ENCODE peak calls at places on chromosomes 5 and 9, in seven cellular contexts. K, P, B, S, O, R and Q are unnamed samples.

GRCh38 chr5:56212127-56212879 is 20.8 kb downstream of the ANKRD55 start:
- DNase-seq in K (no peak), P (no peak), B (no peak), S (no peak), O (no peak), R (no peak), Q (no peak)

GRCh38 chr5:85533324-85533723 is 1084.4 kb upstream of the COX7C start:
- DNase-seq in K (no peak), P (no peak), B (no peak), S (no peak), O (no peak), R (no peak), Q (no peak)

GRCh38 chr5:154829589-154830218 is 20.7 kb downstream of the FAXDC2 start:
- DNase-seq in K (peak), P (no peak), B (no peak), S (no peak), O (no peak), R (no peak), Q (no peak)

GRCh38 chr9:136339173-136339957 is 12.0 kb downstream of the GPSM1 start:
- DNase-seq in K (peak), P (no peak), B (no peak), S (peak), O (peak), R (no peak), Q (no peak)

GRCh38 chr9:112378441-112379176 is 1.3 kb upstream of the HSDL2 start:
- DNase-seq in K (peak), P (no peak), B (no peak), S (peak), O (no peak), R (no peak), Q (no peak)

GRCh38 chr5:57817001-57817453 is 334.4 kb upstream of the ACTBL2 start:
- DNase-seq in K (peak), P (no peak), B (no peak), S (no peak), O (no peak), R (no peak), Q (no peak)

GRCh38 chr9:127149463-127150390 is 27.3 kb upstream of the ANGPTL2 start:
- DNase-seq in K (no peak), P (no peak), B (no peak), S (no peak), O (no peak), R (no peak), Q (no peak)

GRCh38 chr5:150765789-150766149 is 7.0 kb upstream of the DCTN4 start:
- DNase-seq in K (no peak), P (no peak), B (no peak), S (no peak), O (no peak), R (no peak), Q (no peak)

GRCh38 chr9:127904888-127905728 is 5.7 kb upstream of the ST6GALNAC6 start:
- DNase-seq in K (no peak), P (no peak), B (no peak), S (no peak), O (no peak), R (no peak), Q (no peak)

GRCh38 chr9:135969064-135969683 is 8.0 kb upstream of the UBAC1 start:
- DNase-seq in K (no peak), P (no peak), B (no peak), S (no peak), O (no peak), R (peak), Q (no peak)

GRCh38 chr5:33148076-33148501 is 292.7 kb upstream of the TARS1 start:
- DNase-seq in K (peak), P (peak), B (peak), S (no peak), O (no peak), R (no peak), Q (peak)

GRCh38 chr9:105994970-105995369 is 300.6 kb downstream of the TMEM38B start:
- DNase-seq in K (peak), P (no peak), B (peak), S (no peak), O (no peak), R (no peak), Q (no peak)

GRCh38 chr5:104800440-104801048 is 1238.0 kb upstream of the NUDT12 start:
- DNase-seq in K (peak), P (no peak), B (no peak), S (no peak), O (no peak), R (no peak), Q (no peak)
- TF ChIP-seq CTCF in K (peak), P (peak), B (no peak), S (no peak), O (no peak), R (no peak), Q (no peak)

DNA sequence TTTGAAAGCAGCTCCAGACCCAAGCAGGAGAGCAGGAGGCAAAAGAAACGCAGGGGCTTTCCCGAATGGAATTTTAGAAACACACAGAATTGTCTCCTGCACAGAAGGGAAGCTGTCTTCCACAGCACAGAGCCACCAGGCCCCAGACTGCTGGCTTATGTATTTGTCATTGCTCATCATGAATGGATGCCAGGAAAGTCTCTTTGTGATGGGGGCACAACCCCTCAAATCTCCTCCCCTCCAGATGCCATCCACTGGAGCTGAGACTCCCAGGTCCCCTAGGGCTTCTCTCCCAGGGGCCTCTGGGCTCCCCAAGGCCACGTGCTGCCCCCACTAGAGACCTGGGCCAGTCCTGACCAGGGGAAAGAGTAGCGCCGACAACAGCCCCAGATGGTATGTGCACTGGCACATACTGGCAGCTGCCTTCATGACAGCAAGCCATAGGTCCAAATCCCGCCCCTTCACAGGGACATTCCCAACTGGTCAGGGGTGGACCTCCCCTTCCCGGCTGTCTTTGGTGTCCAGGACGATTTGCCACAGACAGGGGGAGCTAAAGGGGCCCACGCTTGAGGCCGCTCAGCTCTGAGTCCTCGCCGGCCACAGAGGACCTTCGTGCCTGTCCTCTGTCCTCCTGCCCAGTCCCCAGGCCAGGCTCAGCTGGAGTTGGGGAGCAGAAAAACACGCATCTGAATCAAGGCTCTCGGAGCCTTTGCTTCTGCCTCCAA is 127.8 kb downstream of the KCNIP1 start:
- DNase-seq in K (no peak), P (no peak), B (no peak), S (peak), O (no peak), R (no peak), Q (no peak)
- TF ChIP-seq CTCF in K (peak), P (peak), B (peak), S (no peak), O (no peak), R (no peak), Q (peak)

DNA sequence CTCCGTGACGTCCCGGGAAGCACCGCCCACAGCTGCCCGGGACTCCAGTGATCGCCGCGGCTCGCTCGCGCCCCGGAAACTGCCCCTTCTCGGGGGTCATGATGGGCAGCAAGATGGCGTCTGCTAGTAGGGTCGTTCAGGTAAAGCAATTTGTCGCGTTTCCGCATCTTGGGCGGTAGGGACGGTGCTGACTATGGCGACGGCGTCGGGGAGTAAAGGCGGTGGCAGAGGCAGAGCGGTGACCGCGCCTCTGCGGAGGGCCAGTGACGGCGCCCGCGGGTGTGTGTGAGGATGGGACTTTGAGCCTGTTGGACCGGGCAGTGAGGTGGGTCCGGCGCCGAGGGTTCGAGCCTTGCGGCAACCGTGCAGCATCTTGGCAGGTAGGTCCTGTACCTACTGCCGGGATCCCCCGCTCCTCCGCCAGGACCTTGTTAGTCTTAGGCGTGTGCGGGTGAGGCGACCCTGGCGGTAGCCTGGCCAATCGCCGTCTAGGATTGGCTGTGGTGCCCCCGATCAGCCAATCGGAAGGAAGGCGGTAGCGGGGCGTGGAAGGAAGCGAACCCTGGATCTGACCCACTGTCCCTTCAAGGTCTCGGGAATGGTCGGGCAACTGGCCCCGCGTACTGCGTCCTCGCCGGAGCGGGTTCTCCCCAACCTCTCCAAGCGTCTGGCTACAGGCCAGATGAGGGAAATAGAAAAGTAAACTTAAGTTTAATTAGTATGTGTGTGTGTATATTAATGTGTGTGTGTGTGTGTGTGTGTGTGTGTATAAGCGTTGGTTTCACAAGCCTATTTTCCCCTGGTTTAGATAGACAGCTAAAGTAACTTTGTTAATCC is 16.7 kb upstream of the CDK7 start:
- DNase-seq in K (peak), P (peak), B (peak), S (peak), O (peak), R (peak), Q (peak)
- TF ChIP-seq CTCF in K (peak), P (peak), B (no peak), S (peak), O (peak), R (peak), Q (peak)

DNA sequence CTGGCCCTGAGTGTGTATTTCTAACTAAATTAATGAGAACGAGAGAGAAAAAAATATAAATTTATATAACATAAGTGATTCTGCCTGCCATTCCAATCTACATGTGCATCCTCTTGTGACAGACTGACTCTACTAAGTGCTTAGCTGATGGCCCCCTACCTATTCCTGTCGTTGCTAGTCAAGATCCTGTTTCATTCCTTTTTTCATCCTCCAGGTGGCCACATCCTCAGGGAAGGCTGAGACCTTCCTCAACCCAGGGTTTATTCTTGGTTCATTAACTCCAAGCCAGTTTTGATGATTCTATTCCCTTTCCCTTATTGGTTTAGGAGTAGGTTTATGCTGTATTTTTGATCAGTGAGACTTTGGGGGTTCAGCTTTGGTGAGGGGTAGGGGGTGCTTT is 201.3 kb downstream of the C9orf152 start:
- DNase-seq in K (no peak), P (no peak), B (no peak), S (no peak), O (no peak), R (no peak), Q (no peak)
- TF ChIP-seq CTCF in K (peak), P (peak), B (no peak), S (no peak), O (no peak), R (no peak), Q (no peak)